ENCODE peak calls at places on chromosome 2, in ten cellular contexts. One of them, this sample, is unnamed.

GRCh38 chr2:108907822-108908716 is 81.0 kb downstream of the EDAR start:
- DNase-seq in astrocyte of the spinal cord: no peak
- DNase-seq in left ventricle myocardium inferior: no peak
- DNase-seq in HCT116: no peak
- DNase-seq in foreskin fibroblast: no peak
- DNase-seq in spleen: peak; percentile 66
- DNase-seq in cardiac fibroblast: no peak
- DNase-seq in CD8-positive, alpha-beta T cell: no peak
- DNase-seq in body of pancreas: no peak
- DNase-seq in AG04450: no peak
- DNase-seq in this sample: no peak

GRCh38 chr2:158321264-158321663 is 135.3 kb downstream of the CCDC148 start:
- DNase-seq in AG04450: no peak
- DNase-seq in body of pancreas: peak; percentile 14
- DNase-seq in astrocyte of the spinal cord: peak; percentile 54
- DNase-seq in left ventricle myocardium inferior: no peak
- DNase-seq in spleen: no peak
- DNase-seq in CD8-positive, alpha-beta T cell: no peak
- DNase-seq in cardiac fibroblast: peak; percentile 64
- DNase-seq in foreskin fibroblast: peak; percentile 60
- DNase-seq in HCT116: peak; percentile 4
- DNase-seq in this sample: peak; percentile 39

GRCh38 chr2:105582952-105583660 is 161.6 kb upstream of the NCK2 start:
- DNase-seq in CD8-positive, alpha-beta T cell: no peak
- DNase-seq in astrocyte of the spinal cord: no peak
- DNase-seq in HCT116: no peak
- DNase-seq in left ventricle myocardium inferior: no peak
- DNase-seq in AG04450: no peak
- DNase-seq in foreskin fibroblast: no peak
- DNase-seq in cardiac fibroblast: no peak
- DNase-seq in body of pancreas: peak; percentile 56
- DNase-seq in spleen: no peak
- DNase-seq in this sample: no peak

GRCh38 chr2:66897676-66898280 is 462.9 kb downstream of the MEIS1 start:
- DNase-seq in CD8-positive, alpha-beta T cell: no peak
- DNase-seq in left ventricle myocardium inferior: no peak
- DNase-seq in cardiac fibroblast: peak; percentile 44
- DNase-seq in body of pancreas: no peak
- DNase-seq in foreskin fibroblast: peak; percentile 60
- DNase-seq in AG04450: no peak
- DNase-seq in astrocyte of the spinal cord: no peak
- DNase-seq in HCT116: no peak
- DNase-seq in spleen: no peak
- DNase-seq in this sample: no peak

GRCh38 chr2:10220045-10220444 is 82.7 kb upstream of the HPCAL1 start:
- DNase-seq in AG04450: no peak
- DNase-seq in spleen: peak; percentile 39
- DNase-seq in CD8-positive, alpha-beta T cell: no peak
- DNase-seq in cardiac fibroblast: no peak
- DNase-seq in left ventricle myocardium inferior: no peak
- DNase-seq in astrocyte of the spinal cord: no peak
- DNase-seq in body of pancreas: no peak
- DNase-seq in HCT116: no peak
- DNase-seq in foreskin fibroblast: no peak
- DNase-seq in this sample: no peak

GRCh38 chr2:120348134-120349103 is 2.5 kb downstream of the INHBB start:
- DNase-seq in astrocyte of the spinal cord: no peak
- DNase-seq in spleen: no peak
- DNase-seq in CD8-positive, alpha-beta T cell: no peak
- DNase-seq in cardiac fibroblast: no peak
- DNase-seq in AG04450: no peak
- DNase-seq in foreskin fibroblast: no peak
- DNase-seq in body of pancreas: peak; percentile 68
- DNase-seq in HCT116: no peak
- DNase-seq in left ventricle myocardium inferior: no peak
- DNase-seq in this sample: no peak

GRCh38 chr2:1539973-1540372 is 126.7 kb downstream of the TPO start:
- DNase-seq in AG04450: no peak
- DNase-seq in astrocyte of the spinal cord: no peak
- DNase-seq in cardiac fibroblast: no peak
- DNase-seq in HCT116: no peak
- DNase-seq in body of pancreas: no peak
- DNase-seq in spleen: no peak
- DNase-seq in CD8-positive, alpha-beta T cell: no peak
- DNase-seq in foreskin fibroblast: no peak
- DNase-seq in left ventricle myocardium inferior: no peak
- DNase-seq in this sample: no peak

GRCh38 chr2:120854014-120854620 is 118.4 kb downstream of the GLI2 start:
- DNase-seq in body of pancreas: peak; percentile 7
- DNase-seq in HCT116: no peak
- DNase-seq in left ventricle myocardium inferior: no peak
- DNase-seq in CD8-positive, alpha-beta T cell: no peak
- DNase-seq in astrocyte of the spinal cord: no peak
- DNase-seq in spleen: peak; percentile 63
- DNase-seq in foreskin fibroblast: no peak
- DNase-seq in cardiac fibroblast: no peak
- DNase-seq in AG04450: no peak
- DNase-seq in this sample: no peak

GRCh38 chr2:133817680-133818566 is 249.7 kb upstream of the NCKAP5 start:
- DNase-seq in spleen: no peak
- DNase-seq in CD8-positive, alpha-beta T cell: no peak
- DNase-seq in cardiac fibroblast: peak; percentile 98
- DNase-seq in astrocyte of the spinal cord: peak; percentile 96
- DNase-seq in left ventricle myocardium inferior: no peak
- DNase-seq in HCT116: peak; percentile 85
- DNase-seq in foreskin fibroblast: peak; percentile 95
- DNase-seq in AG04450: peak; percentile 96
- DNase-seq in body of pancreas: no peak
- DNase-seq in this sample: peak; percentile 98

GRCh38 chr2:30527411-30527810 is 80.4 kb downstream of the LCLAT1 start:
- DNase-seq in cardiac fibroblast: peak; percentile 27
- DNase-seq in left ventricle myocardium inferior: no peak
- DNase-seq in HCT116: no peak
- DNase-seq in AG04450: no peak
- DNase-seq in body of pancreas: no peak
- DNase-seq in CD8-positive, alpha-beta T cell: no peak
- DNase-seq in foreskin fibroblast: peak; percentile 19
- DNase-seq in astrocyte of the spinal cord: peak; percentile 31
- DNase-seq in spleen: no peak
- DNase-seq in this sample: no peak

GRCh38 chr2:99695121-99695773 is 205.4 kb upstream of the REV1 start:
- DNase-seq in body of pancreas: no peak
- DNase-seq in AG04450: no peak
- DNase-seq in cardiac fibroblast: no peak
- DNase-seq in astrocyte of the spinal cord: no peak
- DNase-seq in CD8-positive, alpha-beta T cell: no peak
- DNase-seq in foreskin fibroblast: no peak
- DNase-seq in spleen: no peak
- DNase-seq in HCT116: no peak
- DNase-seq in left ventricle myocardium inferior: no peak
- DNase-seq in this sample: no peak

GRCh38 chr2:99694331-99694730 is 204.5 kb upstream of the REV1 start:
- DNase-seq in HCT116: no peak
- DNase-seq in spleen: no peak
- DNase-seq in left ventricle myocardium inferior: no peak
- DNase-seq in foreskin fibroblast: no peak
- DNase-seq in astrocyte of the spinal cord: no peak
- DNase-seq in CD8-positive, alpha-beta T cell: no peak
- DNase-seq in cardiac fibroblast: no peak
- DNase-seq in body of pancreas: no peak
- DNase-seq in AG04450: no peak
- DNase-seq in this sample: no peak

GRCh38 chr2:99691931-99692330 is 202.1 kb upstream of the REV1 start:
- DNase-seq in foreskin fibroblast: no peak
- DNase-seq in cardiac fibroblast: no peak
- DNase-seq in astrocyte of the spinal cord: no peak
- DNase-seq in AG04450: no peak
- DNase-seq in body of pancreas: no peak
- DNase-seq in spleen: no peak
- DNase-seq in HCT116: no peak
- DNase-seq in CD8-positive, alpha-beta T cell: no peak
- DNase-seq in left ventricle myocardium inferior: peak; percentile 75
- DNase-seq in this sample: no peak

GRCh38 chr2:99695856-99696255 is 206.0 kb upstream of the REV1 start:
- DNase-seq in body of pancreas: no peak
- DNase-seq in left ventricle myocardium inferior: no peak
- DNase-seq in spleen: no peak
- DNase-seq in CD8-positive, alpha-beta T cell: no peak
- DNase-seq in HCT116: no peak
- DNase-seq in AG04450: no peak
- DNase-seq in astrocyte of the spinal cord: no peak
- DNase-seq in cardiac fibroblast: no peak
- DNase-seq in foreskin fibroblast: no peak
- DNase-seq in this sample: no peak

DNA sequence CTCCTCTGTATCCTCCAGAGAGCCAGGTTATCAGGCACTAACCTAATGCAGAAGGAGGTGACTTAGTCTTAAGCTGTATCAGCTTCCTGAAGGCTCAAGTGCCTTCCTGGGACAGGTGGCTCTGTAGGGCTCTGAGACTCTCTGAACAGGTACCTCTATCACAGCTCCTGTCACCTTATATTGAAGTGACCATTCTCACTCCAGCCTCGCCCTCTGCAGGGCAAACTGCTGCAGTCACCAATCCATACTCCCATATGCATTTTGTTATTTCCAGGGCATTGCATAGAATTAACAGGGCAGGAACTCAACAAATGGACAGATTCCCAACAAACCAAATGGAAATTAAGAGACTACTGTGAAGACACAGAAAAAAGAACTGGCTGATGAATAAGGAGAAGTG is 203.0 kb upstream of the REV1 start:
- DNase-seq in AG04450: no peak
- DNase-seq in spleen: no peak
- DNase-seq in astrocyte of the spinal cord: no peak
- DNase-seq in HCT116: no peak
- DNase-seq in cardiac fibroblast: no peak
- DNase-seq in foreskin fibroblast: no peak
- DNase-seq in left ventricle myocardium inferior: no peak
- DNase-seq in CD8-positive, alpha-beta T cell: no peak
- DNase-seq in body of pancreas: no peak
- DNase-seq in this sample: no peak
- TF ChIP-seq CTCF in AG04450: no peak
- TF ChIP-seq CTCF in spleen: no peak
- TF ChIP-seq CTCF in astrocyte of the spinal cord: no peak
- TF ChIP-seq CTCF in HCT116: no peak
- TF ChIP-seq CTCF in cardiac fibroblast: no peak
- TF ChIP-seq CTCF in foreskin fibroblast: no peak
- TF ChIP-seq CTCF in left ventricle myocardium inferior: no peak
- TF ChIP-seq CTCF in CD8-positive, alpha-beta T cell: no peak
- TF ChIP-seq CTCF in body of pancreas: no peak
- TF ChIP-seq CTCF in this sample: peak; percentile 8

GRCh38 chr2:207896525-207897295 is 127.0 kb upstream of the FZD5 start:
- DNase-seq in left ventricle myocardium inferior: no peak
- DNase-seq in AG04450: no peak
- DNase-seq in cardiac fibroblast: no peak
- DNase-seq in body of pancreas: no peak
- DNase-seq in HCT116: no peak
- DNase-seq in CD8-positive, alpha-beta T cell: no peak
- DNase-seq in spleen: no peak
- DNase-seq in astrocyte of the spinal cord: no peak
- DNase-seq in foreskin fibroblast: no peak
- DNase-seq in this sample: no peak

GRCh38 chr2:207892676-207893402 is 123.1 kb upstream of the FZD5 start:
- DNase-seq in body of pancreas: no peak
- DNase-seq in CD8-positive, alpha-beta T cell: no peak
- DNase-seq in foreskin fibroblast: no peak
- DNase-seq in astrocyte of the spinal cord: peak; percentile 56
- DNase-seq in cardiac fibroblast: no peak
- DNase-seq in AG04450: no peak
- DNase-seq in HCT116: no peak
- DNase-seq in left ventricle myocardium inferior: no peak
- DNase-seq in spleen: no peak
- DNase-seq in this sample: no peak

GRCh38 chr2:207897541-207898353 is 127.6 kb downstream of the PLEKHM3 start:
- DNase-seq in astrocyte of the spinal cord: no peak
- DNase-seq in cardiac fibroblast: no peak
- DNase-seq in HCT116: no peak
- DNase-seq in AG04450: no peak
- DNase-seq in CD8-positive, alpha-beta T cell: no peak
- DNase-seq in body of pancreas: no peak
- DNase-seq in left ventricle myocardium inferior: no peak
- DNase-seq in spleen: no peak
- DNase-seq in foreskin fibroblast: no peak
- DNase-seq in this sample: no peak

GRCh38 chr2:207898354-207898695 is 127.0 kb downstream of the PLEKHM3 start:
- DNase-seq in astrocyte of the spinal cord: no peak
- DNase-seq in foreskin fibroblast: no peak
- DNase-seq in body of pancreas: no peak
- DNase-seq in CD8-positive, alpha-beta T cell: no peak
- DNase-seq in cardiac fibroblast: no peak
- DNase-seq in left ventricle myocardium inferior: no peak
- DNase-seq in HCT116: no peak
- DNase-seq in spleen: no peak
- DNase-seq in AG04450: no peak
- DNase-seq in this sample: no peak

GRCh38 chr2:207895236-207895860 is 125.6 kb upstream of the FZD5 start:
- DNase-seq in body of pancreas: no peak
- DNase-seq in spleen: no peak
- DNase-seq in HCT116: no peak
- DNase-seq in cardiac fibroblast: no peak
- DNase-seq in CD8-positive, alpha-beta T cell: no peak
- DNase-seq in foreskin fibroblast: no peak
- DNase-seq in astrocyte of the spinal cord: no peak
- DNase-seq in AG04450: no peak
- DNase-seq in left ventricle myocardium inferior: no peak
- DNase-seq in this sample: no peak
- TF ChIP-seq CTCF in body of pancreas: no peak
- TF ChIP-seq CTCF in spleen: no peak
- TF ChIP-seq CTCF in HCT116: no peak
- TF ChIP-seq CTCF in cardiac fibroblast: no peak
- TF ChIP-seq CTCF in CD8-positive, alpha-beta T cell: no peak
- TF ChIP-seq CTCF in foreskin fibroblast: no peak
- TF ChIP-seq CTCF in astrocyte of the spinal cord: no peak
- TF ChIP-seq CTCF in AG04450: no peak
- TF ChIP-seq CTCF in left ventricle myocardium inferior: no peak
- TF ChIP-seq CTCF in this sample: no peak

DNA sequence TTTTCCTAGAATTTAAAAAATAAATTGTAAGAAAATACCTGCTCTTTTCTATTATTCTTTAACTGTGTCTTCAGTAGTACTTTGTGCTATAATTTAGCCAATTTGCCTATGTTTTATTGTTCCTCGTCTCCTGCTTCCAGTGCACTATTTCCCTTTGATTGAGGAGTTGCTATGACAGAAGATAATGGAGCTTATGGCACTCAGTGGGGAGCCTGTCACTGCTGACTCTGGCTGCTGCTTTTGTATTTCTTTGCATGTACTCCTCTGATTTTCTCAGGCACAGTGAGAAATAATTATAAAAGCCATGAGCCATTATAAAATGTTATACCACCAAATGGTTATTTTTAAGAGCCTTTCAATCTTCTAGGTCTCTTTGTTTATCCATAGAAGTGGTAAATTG is 1310.8 kb upstream of the SLC39A10 start:
- DNase-seq in HCT116: no peak
- DNase-seq in left ventricle myocardium inferior: no peak
- DNase-seq in body of pancreas: no peak
- DNase-seq in CD8-positive, alpha-beta T cell: no peak
- DNase-seq in astrocyte of the spinal cord: no peak
- DNase-seq in foreskin fibroblast: no peak
- DNase-seq in spleen: no peak
- DNase-seq in cardiac fibroblast: no peak
- DNase-seq in AG04450: no peak
- DNase-seq in this sample: no peak
- TF ChIP-seq CTCF in HCT116: no peak
- TF ChIP-seq CTCF in left ventricle myocardium inferior: no peak
- TF ChIP-seq CTCF in body of pancreas: no peak
- TF ChIP-seq CTCF in CD8-positive, alpha-beta T cell: no peak
- TF ChIP-seq CTCF in astrocyte of the spinal cord: no peak
- TF ChIP-seq CTCF in foreskin fibroblast: no peak
- TF ChIP-seq CTCF in spleen: no peak
- TF ChIP-seq CTCF in cardiac fibroblast: no peak
- TF ChIP-seq CTCF in AG04450: no peak
- TF ChIP-seq CTCF in this sample: no peak

GRCh38 chr2:38621018-38621417 is 18.3 kb upstream of the HNRNPLL start:
- DNase-seq in astrocyte of the spinal cord: no peak
- DNase-seq in AG04450: no peak
- DNase-seq in body of pancreas: no peak
- DNase-seq in left ventricle myocardium inferior: no peak
- DNase-seq in cardiac fibroblast: no peak
- DNase-seq in HCT116: no peak
- DNase-seq in CD8-positive, alpha-beta T cell: no peak
- DNase-seq in foreskin fibroblast: no peak
- DNase-seq in spleen: no peak
- DNase-seq in this sample: no peak
- TF ChIP-seq CTCF in astrocyte of the spinal cord: no peak
- TF ChIP-seq CTCF in AG04450: no peak
- TF ChIP-seq CTCF in body of pancreas: no peak
- TF ChIP-seq CTCF in left ventricle myocardium inferior: no peak
- TF ChIP-seq CTCF in cardiac fibroblast: no peak
- TF ChIP-seq CTCF in HCT116: no peak
- TF ChIP-seq CTCF in CD8-positive, alpha-beta T cell: no peak
- TF ChIP-seq CTCF in foreskin fibroblast: no peak
- TF ChIP-seq CTCF in spleen: no peak
- TF ChIP-seq CTCF in this sample: no peak